ENCODE peak calls at places on chromosomes 2 and 18, in four cellular contexts. H, W, Q and U are unnamed samples.
A peak's percentile ranks its signal among the peaks of the same experiment; 100 is the strongest.

GRCh38 chr2:232502901-232503791 is 15.5 kb upstream of the ECEL1 start:
- DNase-seq in Q (no peak), H (no peak), W (peak; percentile 15), U (peak; percentile 10)

GRCh38 chr2:171509945-171510731 is 12.1 kb upstream of the CYBRD1 start:
- DNase-seq in H (no peak), W (no peak), Q (no peak), U (no peak)

GRCh38 chr2:10434885-10435419 is 13.2 kb downstream of the ODC1 start:
- DNase-seq in W (peak; percentile 58), Q (peak; percentile 81), H (peak; percentile 92), U (peak; percentile 54)

GRCh38 chr2:183759033-183759432 is 634.8 kb downstream of the NUP35 start:
- DNase-seq in H (no peak), W (no peak), Q (no peak), U (no peak)

GRCh38 chr2:71453404-71454220 is at the start of gene DYSF:
- DNase-seq in Q (peak; percentile 61), H (peak; percentile 75), W (peak; percentile 12), U (peak; percentile 23)

GRCh38 chr2:181782630-181783029 is 102.3 kb upstream of the NEUROD1 start:
- DNase-seq in W (no peak), H (no peak), Q (no peak), U (peak; percentile 56)

GRCh38 chr2:26691881-26692813 is at the start of gene KCNK3:
- DNase-seq in Q (no peak), W (peak; percentile 40), H (peak; percentile 87), U (peak; percentile 7)

GRCh38 chr18:13137041-13137938 is 81.3 kb upstream of the LDLRAD4 start:
- DNase-seq in Q (no peak), W (no peak), H (no peak), U (peak; percentile 10)

GRCh38 chr2:20429528-20429927 is 17.3 kb upstream of the RHOB start:
- DNase-seq in H (no peak), W (peak; percentile 56), Q (no peak), U (no peak)

GRCh38 chr18:42564761-42565160 is 550.7 kb downstream of the RIT2 start:
- DNase-seq in H (no peak), W (no peak), Q (no peak), U (no peak)

GRCh38 chr2:196241175-196241574 is 69.8 kb upstream of the STK17B start:
- DNase-seq in W (no peak), H (no peak), Q (no peak), U (no peak)

GRCh38 chr18:9870431-9871023 is 15.2 kb upstream of the TXNDC2 start:
- DNase-seq in W (no peak), Q (no peak), H (no peak), U (no peak)

GRCh38 chr2:53275743-53276142 is 491.9 kb upstream of the CHAC2 start:
- DNase-seq in H (no peak), Q (no peak), W (no peak), U (no peak)
- TF ChIP-seq CTCF in H (no peak), Q (peak; percentile 32), W (no peak), U (no peak)

GRCh38 chr2:14385043-14385442 is 247.5 kb upstream of the LRATD1 start:
- DNase-seq in H (no peak), W (no peak), Q (peak; percentile 11), U (no peak)
- TF ChIP-seq CTCF in H (no peak), W (no peak), Q (peak; percentile 11), U (peak; percentile 3)

GRCh38 chr18:53909668-53910067 is 314.8 kb downstream of the MBD2 start:
- DNase-seq in Q (peak; percentile 70), H (no peak), W (no peak), U (peak; percentile 39)
- TF ChIP-seq CTCF in Q (peak; percentile 86), H (no peak), W (no peak), U (peak; percentile 58)

DNA sequence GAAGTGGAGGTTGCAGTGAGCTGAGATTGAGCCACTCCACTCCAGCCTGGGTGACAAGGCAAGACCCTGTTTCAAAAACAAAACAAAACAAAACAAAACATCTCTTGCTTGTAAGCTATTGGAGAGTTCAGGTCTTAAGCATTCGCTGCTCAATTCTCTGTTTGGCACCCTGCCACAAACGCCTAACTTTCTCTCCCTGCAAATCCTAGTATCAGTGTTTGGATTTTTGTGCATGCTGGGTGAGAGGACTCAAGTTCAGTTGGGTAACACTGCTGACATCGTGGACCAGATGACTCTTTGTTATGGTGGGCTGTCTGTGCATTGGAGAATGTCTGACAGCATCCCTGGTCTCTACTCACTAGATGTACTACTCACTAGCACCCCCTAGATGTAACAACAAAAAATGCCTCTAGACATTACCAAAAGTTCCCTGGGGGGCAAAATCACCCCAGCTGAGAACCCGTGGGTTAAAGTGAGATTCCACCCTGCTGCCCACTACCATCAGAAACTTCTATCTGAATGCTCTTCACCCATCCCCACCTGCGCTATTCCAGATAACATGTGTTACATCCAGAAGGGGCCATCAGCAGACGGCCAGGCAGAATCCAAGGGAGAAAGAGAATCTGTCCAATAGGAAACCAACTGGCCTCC is 50.9 kb downstream of the CACNB4 start:
- DNase-seq in H (no peak), W (peak; percentile 7), Q (peak; percentile 21), U (no peak)
- TF ChIP-seq CTCF in H (peak; percentile 14), W (peak; percentile 32), Q (peak; percentile 61), U (peak; percentile 20)

DNA sequence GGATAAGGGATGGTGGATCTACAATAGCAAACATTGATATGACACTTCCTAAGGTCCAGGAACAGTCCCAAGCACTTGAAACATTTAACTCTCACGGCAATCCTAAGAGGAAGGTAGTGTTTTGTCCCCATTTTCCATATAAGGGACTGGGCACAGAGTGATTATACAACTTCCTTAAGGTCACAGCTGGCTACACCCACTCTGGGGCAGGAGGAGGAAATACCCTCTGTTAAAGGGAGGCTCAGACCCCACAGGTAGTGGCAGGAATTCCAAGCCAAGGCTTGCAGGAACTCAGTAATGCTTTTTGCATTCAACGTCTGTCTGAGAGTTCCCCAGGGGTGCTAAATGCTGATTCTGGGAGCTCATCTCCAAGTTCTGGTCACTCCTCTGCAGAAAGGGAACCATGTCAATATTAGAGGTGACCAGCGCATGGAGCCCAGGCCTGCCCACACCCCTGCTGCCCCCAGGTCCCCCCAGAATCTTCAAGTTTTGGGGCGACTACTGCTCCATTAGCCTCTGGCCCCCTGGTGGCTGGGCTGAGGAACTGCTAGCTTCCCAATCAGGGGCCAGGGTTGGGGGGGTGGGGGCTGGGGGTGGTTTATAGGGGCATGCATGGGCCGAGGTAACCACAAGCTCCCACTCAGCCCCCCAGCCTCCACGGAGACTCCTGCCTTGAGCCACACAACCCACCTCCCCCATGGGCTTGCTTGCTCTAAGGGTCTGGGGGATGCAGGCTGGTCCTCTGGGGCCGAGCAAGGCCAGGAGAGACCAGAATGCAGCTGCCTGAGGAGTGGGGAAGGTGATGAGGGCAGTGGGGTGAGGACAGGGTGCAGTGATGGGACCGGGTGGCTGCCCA is 11.1 kb downstream of the OBSL1 start:
- DNase-seq in W (no peak), H (no peak), Q (no peak), U (no peak)
- TF ChIP-seq CTCF in W (peak; percentile 69), H (peak; percentile 79), Q (peak; percentile 64), U (peak; percentile 78)

GRCh38 chr2:242029422-242030225 is 160.1 kb downstream of the RTP5 start:
- DNase-seq in Q (no peak), W (no peak), H (peak; percentile 26), U (no peak)
- TF ChIP-seq CTCF in Q (no peak), W (peak; percentile 7), H (no peak), U (no peak)

GRCh38 chr2:11969774-11970173 is 223.3 kb downstream of the LPIN1 start:
- DNase-seq in H (no peak), W (no peak), Q (no peak), U (no peak)
- TF ChIP-seq CTCF in H (no peak), W (no peak), Q (no peak), U (no peak)

DNA sequence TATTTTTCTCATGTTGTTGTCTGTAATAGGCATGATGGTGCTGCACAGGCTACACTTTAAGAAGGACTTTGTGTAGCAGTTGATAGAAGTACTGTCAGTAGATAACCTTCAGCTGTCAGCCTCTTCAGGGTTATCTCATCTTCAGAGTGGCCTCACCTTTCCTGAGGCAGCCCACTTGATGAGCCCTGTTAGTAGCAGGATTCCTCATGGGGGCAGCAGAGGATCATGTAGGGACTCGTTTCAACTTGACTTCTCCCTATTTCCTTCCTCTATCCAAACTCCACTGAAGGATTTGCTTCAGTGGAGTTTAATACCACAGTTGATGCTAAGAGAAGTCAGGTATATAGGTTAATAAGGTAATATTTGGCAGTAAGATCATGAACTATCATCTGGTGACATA is 530.3 kb upstream of the FSIP2 start:
- DNase-seq in H (no peak), W (peak; percentile 16), Q (peak; percentile 70), U (peak; percentile 50)
- TF ChIP-seq CTCF in H (peak; percentile 43), W (peak; percentile 21), Q (peak; percentile 89), U (peak; percentile 68)

DNA sequence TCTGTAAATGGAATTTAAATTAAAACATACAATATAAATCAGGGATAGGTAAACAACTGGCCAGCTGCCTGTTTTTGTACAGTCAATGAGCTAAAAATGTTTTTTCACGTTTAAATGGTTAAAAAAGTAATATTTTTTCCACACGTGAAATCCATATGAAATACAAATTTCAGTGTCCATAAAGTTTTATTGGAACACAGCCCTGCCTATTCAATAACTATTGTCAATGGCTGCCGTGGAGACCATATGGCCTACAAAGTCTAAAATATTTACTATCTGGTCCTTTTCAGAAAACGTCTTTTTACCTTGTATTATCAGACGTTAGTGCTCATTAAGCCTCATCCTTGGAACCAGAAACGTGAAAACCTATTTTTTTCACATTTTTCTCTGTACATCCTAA is 1.3 kb downstream of the TMEM17 start:
- DNase-seq in Q (no peak), W (no peak), H (no peak), U (no peak)
- TF ChIP-seq CTCF in Q (no peak), W (no peak), H (no peak), U (no peak)

GRCh38 chr18:26307161-26307773 is 81.0 kb downstream of the TAF4B start:
- DNase-seq in Q (peak; percentile 75), H (no peak), W (peak; percentile 75), U (peak; percentile 69)
- TF ChIP-seq CTCF in Q (peak; percentile 71), H (peak; percentile 44), W (peak; percentile 81), U (peak; percentile 77)